ENCODE peak calls at places on chromosomes 5 and 9, in eight cellular contexts. Y, W, Q, M, N, T, B and U are unnamed samples.

GRCh38 chr5:54254482-54255198 is 55.7 kb downstream of the ARL15 start:
- DNase-seq in N (no peak), T (no peak), Y (no peak), W (no peak), Q (no peak), B (no peak), M (peak), U (no peak)

GRCh38 chr5:77146896-77147295 is 59.8 kb upstream of the ZBED3 start:
- DNase-seq in N (no peak), Y (no peak), W (no peak), Q (no peak), T (no peak), M (no peak), B (no peak), U (no peak)

GRCh38 chr5:160434022-160434531 is 12.4 kb downstream of the PTTG1 start:
- DNase-seq in N (no peak), M (peak), Q (no peak), B (peak), T (no peak), W (no peak), Y (no peak), U (peak)

GRCh38 chr5:106258591-106259125 is 1412.1 kb downstream of the EFNA5 start:
- DNase-seq in Q (no peak), T (no peak), W (no peak), B (no peak), M (peak), N (no peak), Y (no peak), U (no peak)

GRCh38 chr5:58149345-58149744 is 310.5 kb downstream of the PLK2 start:
- DNase-seq in T (no peak), M (peak), W (no peak), N (no peak), Y (no peak), B (no peak), Q (no peak), U (peak)

GRCh38 chr9:138118601-138119071 is 241.1 kb downstream of the CACNA1B start:
- DNase-seq in B (no peak), M (no peak), Y (no peak), W (no peak), N (no peak), Q (no peak), T (no peak), U (no peak)

GRCh38 chr5:7391688-7392400 is 4.1 kb upstream of the ADCY2 start:
- DNase-seq in T (no peak), Y (peak), Q (no peak), M (no peak), W (no peak), N (no peak), B (no peak), U (no peak)

GRCh38 chr5:181189363-181189961 is 15.5 kb downstream of the TRIM7 start:
- DNase-seq in N (no peak), B (peak), T (peak), M (peak), W (no peak), Q (peak), Y (peak), U (no peak)

GRCh38 chr5:73280821-73281746 is 108.1 kb downstream of the TMEM174 start:
- DNase-seq in T (no peak), M (peak), Q (no peak), N (no peak), W (no peak), B (peak), Y (no peak), U (peak)

GRCh38 chr5:133523013-133523658 is 89.2 kb downstream of the FSTL4 start:
- DNase-seq in T (no peak), M (no peak), W (no peak), Y (no peak), Q (no peak), N (no peak), B (no peak), U (no peak)

DNA sequence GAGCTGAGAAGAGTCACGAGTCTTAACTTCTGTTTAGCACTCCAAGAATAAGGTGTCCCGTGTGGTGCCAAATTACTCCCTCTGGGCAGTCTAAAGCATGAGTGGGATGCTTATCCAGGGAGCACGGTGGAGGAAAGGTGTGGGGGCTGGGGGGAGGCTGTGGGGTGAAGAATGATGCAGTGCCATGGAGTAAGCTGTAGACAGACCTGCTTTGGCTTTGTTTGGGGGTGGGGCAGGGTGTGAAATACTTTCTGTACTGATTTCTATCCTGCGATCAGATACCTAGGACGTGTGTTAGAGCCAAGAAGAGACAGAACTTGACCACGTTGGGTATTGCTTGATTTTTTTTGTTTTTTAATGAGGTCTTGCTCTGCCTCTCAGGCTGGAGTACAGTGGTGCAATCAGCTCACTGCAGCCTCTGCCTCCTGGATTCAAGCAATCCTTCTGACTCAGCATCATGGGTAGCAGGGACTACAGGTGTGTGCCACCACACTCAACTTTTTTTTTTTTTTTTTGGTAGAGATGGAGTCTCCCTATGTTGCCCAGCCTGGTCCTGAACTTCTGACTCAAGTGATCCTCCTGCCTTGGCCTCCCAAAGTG is 232.8 kb downstream of the MAN2A1 start:
- DNase-seq in Q (no peak), W (no peak), Y (no peak), B (no peak), N (peak), M (no peak), T (no peak), U (no peak)
- H3K4me3 ChIP-seq in Q (no peak), W (no peak), Y (no peak), B (no peak), N (peak), M (no peak), T (no peak), U (no peak)

GRCh38 chr9:69674741-69675438 is 2.7 kb upstream of the APBA1 start:
- DNase-seq in M (peak), Q (no peak), N (no peak), W (no peak), Y (no peak), T (no peak), B (no peak), U (peak)
- TF ChIP-seq CTCF in M (no peak), Q (no peak), N (no peak), W (no peak), Y (no peak), T (no peak), B (no peak), U (no peak)

GRCh38 chr5:90351101-90351500 is 58.5 kb downstream of the CETN3 start:
- DNase-seq in N (no peak), Q (no peak), M (no peak), B (no peak), Y (no peak), T (no peak), W (no peak), U (no peak)
- H3K4me3 ChIP-seq in N (no peak), Q (no peak), M (no peak), B (no peak), Y (no peak), T (no peak), W (no peak), U (no peak)

GRCh38 chr5:31408814-31409213 is 123.1 kb downstream of the DROSHA start:
- DNase-seq in Q (no peak), W (no peak), T (no peak), Y (no peak), M (peak), B (no peak), N (no peak), U (peak)
- TF ChIP-seq CTCF in Q (no peak), W (no peak), T (no peak), Y (no peak), M (no peak), B (no peak), N (no peak), U (no peak)

GRCh38 chr9:83440641-83441040 is 97.6 kb downstream of the FRMD3 start:
- DNase-seq in B (no peak), Q (no peak), M (no peak), W (no peak), N (no peak), T (no peak), Y (no peak), U (no peak)

GRCh38 chr9:83445703-83446102 is 92.5 kb downstream of the FRMD3 start:
- DNase-seq in N (no peak), B (no peak), W (no peak), T (no peak), M (no peak), Y (no peak), Q (no peak), U (no peak)

GRCh38 chr9:83441390-83441789 is 96.8 kb downstream of the FRMD3 start:
- DNase-seq in W (no peak), Y (no peak), N (no peak), M (no peak), T (no peak), B (no peak), Q (no peak), U (no peak)

GRCh38 chr9:83447351-83447750 is 90.8 kb downstream of the FRMD3 start:
- DNase-seq in Y (no peak), T (no peak), M (no peak), Q (no peak), B (no peak), N (no peak), W (no peak), U (no peak)

GRCh38 chr9:83444110-83444509 is 94.1 kb downstream of the FRMD3 start:
- DNase-seq in Y (no peak), M (no peak), T (peak), B (no peak), Q (peak), N (no peak), W (no peak), U (no peak)
- H3K4me3 ChIP-seq in Y (no peak), M (no peak), T (no peak), B (no peak), Q (no peak), N (no peak), W (no peak), U (no peak)

GRCh38 chr9:114709636-114710035 is 27.6 kb upstream of the TEX48 start:
- DNase-seq in Y (no peak), B (no peak), M (no peak), T (no peak), W (no peak), Q (no peak), N (no peak), U (no peak)
- TF ChIP-seq CTCF in Y (no peak), B (no peak), M (no peak), T (no peak), W (no peak), Q (no peak), N (no peak), U (no peak)

GRCh38 chr5:172725273-172725672 is 45.7 kb downstream of the DUSP1 start:
- DNase-seq in B (no peak), Y (no peak), N (no peak), T (no peak), Q (no peak), W (no peak), M (no peak), U (no peak)
- H3K4me3 ChIP-seq in B (no peak), Y (no peak), N (no peak), T (no peak), Q (no peak), W (no peak), M (no peak), U (no peak)

DNA sequence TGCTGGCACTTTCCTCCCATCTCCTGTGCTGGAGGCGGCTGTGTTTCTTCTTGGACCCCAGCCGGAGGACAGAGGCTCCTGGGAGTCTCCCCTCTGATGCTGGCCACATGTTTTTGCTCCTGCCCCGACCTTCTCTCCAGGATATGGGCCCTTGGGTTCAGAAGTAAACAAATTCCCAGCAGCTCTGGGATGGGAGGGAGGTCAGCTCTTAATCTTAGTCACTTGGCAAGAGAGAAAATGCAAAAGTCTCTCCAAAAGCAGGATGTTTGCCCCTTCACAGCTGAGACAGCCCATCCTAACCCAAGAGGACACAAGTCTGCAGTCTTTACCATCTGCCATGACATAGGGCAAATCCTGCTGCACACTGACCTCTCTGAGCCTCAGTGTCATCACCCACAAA is 116.9 kb upstream of the CXCL14 start:
- DNase-seq in W (no peak), M (no peak), N (no peak), Y (no peak), B (no peak), Q (no peak), T (no peak), U (no peak)
- TF ChIP-seq CTCF in W (no peak), M (no peak), N (no peak), Y (no peak), B (no peak), Q (no peak), T (no peak), U (no peak)

DNA sequence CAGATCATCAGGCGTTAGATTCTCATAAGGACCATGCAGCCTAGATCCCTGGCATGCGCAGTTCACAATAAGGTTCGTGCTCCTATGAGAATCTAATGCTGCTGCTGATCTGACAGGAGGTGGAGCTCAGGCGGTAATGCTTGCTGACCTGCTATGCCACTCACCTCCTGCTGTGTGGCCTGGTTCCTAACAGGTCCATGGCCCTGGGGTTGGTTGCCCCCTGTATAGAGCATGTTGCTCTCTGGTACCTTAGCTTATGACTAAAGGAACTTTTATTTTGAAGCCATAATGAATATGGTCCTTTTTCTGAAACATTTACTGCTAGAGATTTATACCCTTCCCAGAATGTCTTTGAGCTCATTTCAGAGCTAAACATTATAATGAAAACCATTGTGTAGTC is 3.1 kb downstream of the MAN2A1 start:
- DNase-seq in Q (no peak), Y (no peak), N (no peak), W (no peak), M (no peak), B (no peak), T (no peak), U (no peak)
- H3K4me3 ChIP-seq in Q (no peak), Y (no peak), N (no peak), W (no peak), M (no peak), B (peak), T (peak), U (no peak)